ENCODE peak calls at places on chromosome 15, in four cellular contexts. D, T, F and E are unnamed samples.

GRCh38 chr15:100245855-100246254 is 95.9 kb downstream of the ADAMTS17 start:
- DNase-seq in T (no peak), D (no peak), F (no peak), E (no peak)

GRCh38 chr15:85543741-85544155 is 163.3 kb downstream of the AKAP13 start:
- DNase-seq in D (no peak), F (no peak), T (peak; percentile 60), E (no peak)

GRCh38 chr15:91857772-91858171 is 4.3 kb downstream of the SLCO3A1 start:
- DNase-seq in D (no peak), T (no peak), F (no peak), E (peak; percentile 50)

GRCh38 chr15:25545017-25545416 is 106.2 kb upstream of the UBE3A start:
- DNase-seq in D (no peak), T (no peak), F (no peak), E (no peak)

GRCh38 chr15:52292780-52293392 is 2.7 kb downstream of the MYO5C start:
- DNase-seq in T (no peak), F (no peak), D (no peak), E (no peak)

GRCh38 chr15:34713635-34714034 is 41.2 kb downstream of the GJD2 start:
- DNase-seq in F (no peak), T (no peak), D (no peak), E (no peak)

GRCh38 chr15:27619204-27619603 is 479.9 kb downstream of the OCA2 start:
- DNase-seq in F (no peak), D (no peak), T (no peak), E (no peak)

GRCh38 chr15:45522931-45523331 is 376 bp upstream of the SLC30A4 start:
- DNase-seq in F (peak; percentile 17), D (peak; percentile 35), T (no peak), E (no peak)

GRCh38 chr15:67839929-67840746 is at the start of gene RNU6-1:
- DNase-seq in F (peak; percentile 87), D (peak; percentile 76), T (peak; percentile 68), E (peak; percentile 93)

GRCh38 chr15:89187911-89188514 is 33.4 kb downstream of the RLBP1 start:
- DNase-seq in T (no peak), F (no peak), D (no peak), E (no peak)

GRCh38 chr15:94168250-94168649 is 63.1 kb upstream of the MCTP2 start:
- DNase-seq in D (no peak), T (no peak), F (peak; percentile 24), E (peak; percentile 29)

GRCh38 chr15:41424809-41425208 is 7.9 kb downstream of the RTF1 start:
- DNase-seq in D (no peak), F (no peak), T (no peak), E (no peak)

GRCh38 chr15:73809728-73810501 is 56.8 kb upstream of the INSYN1 start:
- DNase-seq in F (peak; percentile 34), T (peak; percentile 67), D (peak; percentile 73), E (no peak)

GRCh38 chr15:29270169-29270955 is 740 bp upstream of the NSMCE3 start:
- DNase-seq in F (no peak), D (no peak), T (no peak), E (peak; percentile 13)

GRCh38 chr15:81789403-81789802 is 256.4 kb downstream of the MEX3B start:
- DNase-seq in D (no peak), F (no peak), T (no peak), E (no peak)